ENCODE peak calls at places on chromosomes 12 and 14, in nine cellular contexts. E is adrenal gland, C is A673, R is IMR-90, V is transverse colon, B is neural progenitor cell, P is tibial artery, K is lower lobe of right lung, S is SK-N-SH. Q is an unnamed sample. For H3K9me3, the result is how much of the 10 kb centered on the place peaks cover.

GRCh38 chr14:29350496-29350895 is 577.2 kb downstream of the PRKD1 start:
- DNase-seq in E (no peak), C (no peak), R (no peak), V (no peak), B (no peak), P (no peak), K (no peak), S (no peak), Q (no peak)

GRCh38 chr14:24710403-24711063 is 76.5 kb upstream of the GZMB start:
- DNase-seq in E (peak), C (peak), R (peak), V (peak), B (peak), P (peak), K (no peak), S (peak), Q (peak)

GRCh38 chr14:94857985-94858384 is 88.1 kb upstream of the GSC start:
- DNase-seq in E (no peak), C (no peak), R (no peak), V (no peak), B (no peak), P (no peak), K (no peak), S (no peak), Q (no peak)

GRCh38 chr14:101174980-101175606 is 271.6 kb upstream of the RTL1 start:
- DNase-seq in E (peak), C (no peak), R (no peak), V (no peak), B (no peak), P (no peak), K (no peak), S (peak), Q (no peak)

GRCh38 chr12:46292754-46293402 is 24.0 kb upstream of the SLC38A1 start:
- DNase-seq in E (no peak), C (no peak), R (no peak), V (no peak), B (no peak), P (no peak), K (no peak), S (no peak), Q (no peak)

GRCh38 chr12:105723066-105723465 is 392.6 kb downstream of the C12orf75 start:
- DNase-seq in E (no peak), C (no peak), R (no peak), V (no peak), B (peak), P (no peak), K (no peak), S (no peak), Q (no peak)

GRCh38 chr14:54446201-54446693 is 5.1 kb upstream of the CNIH1 start:
- DNase-seq in E (no peak), C (no peak), R (no peak), V (peak), B (no peak), P (no peak), K (peak), S (no peak), Q (no peak)

GRCh38 chr14:24436355-24437019 is 6.1 kb downstream of the SDR39U1 start:
- DNase-seq in E (no peak), C (peak), R (peak), V (no peak), B (peak), P (no peak), K (no peak), S (peak), Q (peak)

GRCh38 chr12:119036878-119037493 is 55.6 kb downstream of the SRRM4 start:
- DNase-seq in E (no peak), C (peak), R (no peak), V (peak), B (peak), P (no peak), K (no peak), S (peak), Q (peak)

GRCh38 chr12:94042321-94042720 is 106.1 kb upstream of the PLXNC1 start:
- DNase-seq in E (no peak), C (peak), R (no peak), V (no peak), B (peak), P (no peak), K (no peak), S (no peak), Q (no peak)

GRCh38 chr12:31702047-31702446 is 26.8 kb downstream of the AMN1 start:
- DNase-seq in E (no peak), C (peak), R (peak), V (no peak), B (peak), P (no peak), K (no peak), S (no peak), Q (peak)

GRCh38 chr12:88958961-88959360 is 378.7 kb upstream of the KITLG start:
- DNase-seq in E (no peak), C (no peak), R (no peak), V (no peak), B (peak), P (no peak), K (no peak), S (no peak), Q (no peak)

GRCh38 chr12:48586361-48586760 is 16.5 kb upstream of the LALBA start:
- DNase-seq in E (no peak), C (no peak), R (no peak), V (no peak), B (no peak), P (no peak), K (no peak), S (no peak), Q (no peak)

GRCh38 chr14:83395321-83395720 is 1861.7 kb upstream of the SEL1L start:
- DNase-seq in E (no peak), C (no peak), R (peak), V (no peak), B (no peak), P (no peak), K (no peak), S (no peak), Q (no peak)

GRCh38 chr12:11763760-11764520 is 114.5 kb downstream of the ETV6 start:
- DNase-seq in E (no peak), C (no peak), R (peak), V (no peak), B (no peak), P (no peak), K (no peak), S (no peak), Q (no peak)
- H3K27ac ChIP-seq in E (peak), C (no peak), R (peak), V (peak), B (no peak), P (peak), K (peak), S (peak), Q (no peak)

GRCh38 chr12:126797525-126797924 is 1469.4 kb upstream of the TMEM132C start:
- DNase-seq in E (no peak), C (no peak), R (no peak), V (no peak), B (no peak), P (no peak), K (no peak), S (no peak), Q (no peak)
- H3K9me3 ChIP-seq in E (under half), C (under half), R (under half), V (under half), B (under half), P (under half), K (under half), S (under half), Q (under half)

GRCh38 chr14:61565181-61565580 is 130.1 kb upstream of the HIF1A start:
- DNase-seq in E (no peak), C (no peak), R (peak), V (no peak), B (no peak), P (no peak), K (no peak), S (no peak), Q (no peak)

GRCh38 chr14:61563162-61563511 is 132.2 kb upstream of the HIF1A start:
- DNase-seq in E (no peak), C (no peak), R (no peak), V (no peak), B (no peak), P (no peak), K (no peak), S (no peak), Q (no peak)

GRCh38 chr14:61563880-61564622 is 131.3 kb upstream of the HIF1A start:
- DNase-seq in E (no peak), C (no peak), R (no peak), V (no peak), B (no peak), P (no peak), K (no peak), S (peak), Q (no peak)

GRCh38 chr14:61565836-61566536 is 129.3 kb upstream of the HIF1A start:
- DNase-seq in E (no peak), C (no peak), R (peak), V (no peak), B (no peak), P (no peak), K (no peak), S (no peak), Q (no peak)

DNA sequence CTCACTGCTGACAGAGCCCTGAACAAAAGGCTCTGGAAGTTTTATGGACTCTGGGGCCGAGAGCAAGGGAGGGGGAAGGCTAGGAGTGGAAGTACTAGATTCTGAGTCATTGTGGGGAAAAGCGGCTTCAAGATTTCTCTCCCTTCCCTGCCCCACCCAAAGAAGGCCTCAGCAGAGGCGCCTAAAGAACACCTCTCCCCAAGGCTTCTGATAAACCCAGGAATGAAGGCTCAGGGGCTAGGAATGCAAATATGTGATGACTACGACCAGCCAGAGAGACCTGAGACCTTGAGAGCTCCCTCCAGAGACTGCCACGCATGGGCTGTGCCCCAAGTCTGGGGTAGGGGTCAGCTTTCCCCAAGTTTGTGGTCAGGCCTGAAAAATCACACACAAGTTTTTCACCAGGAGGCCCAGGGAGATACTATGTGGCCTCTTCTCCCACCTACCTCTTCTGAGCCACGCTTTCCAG is 130.7 kb upstream of the HIF1A start:
- DNase-seq in E (no peak), C (no peak), R (peak), V (no peak), B (no peak), P (no peak), K (no peak), S (no peak), Q (no peak)
- TF ChIP-seq CTCF in E (no peak), C (no peak), R (peak), V (no peak), B (no peak), P (no peak), K (no peak), S (no peak), Q (no peak)

GRCh38 chr12:57461904-57462306 is 2.3 kb downstream of the GLI1 start:
- DNase-seq in E (no peak), C (no peak), R (peak), V (no peak), B (no peak), P (no peak), K (no peak), S (no peak), Q (no peak)

GRCh38 chr12:57461326-57461903 is 1.8 kb downstream of the GLI1 start:
- DNase-seq in E (no peak), C (peak), R (peak), V (peak), B (peak), P (peak), K (no peak), S (peak), Q (peak)

GRCh38 chr12:57459055-57459749 is 383 bp upstream of the GLI1 start:
- DNase-seq in E (peak), C (peak), R (peak), V (peak), B (peak), P (peak), K (peak), S (peak), Q (peak)

GRCh38 chr12:57459750-57460400 is at the start of gene GLI1:
- DNase-seq in E (no peak), C (peak), R (peak), V (no peak), B (peak), P (no peak), K (no peak), S (peak), Q (no peak)

GRCh38 chr12:57460457-57461325 is 1.1 kb downstream of the GLI1 start:
- DNase-seq in E (no peak), C (no peak), R (no peak), V (no peak), B (peak), P (no peak), K (no peak), S (peak), Q (no peak)
- H3K27ac ChIP-seq in E (no peak), C (peak), R (no peak), V (peak), B (peak), P (peak), K (no peak), S (no peak), Q (peak)

GRCh38 chr14:85622106-85622505 is 92.2 kb downstream of the FLRT2 start:
- DNase-seq in E (no peak), C (no peak), R (no peak), V (no peak), B (no peak), P (no peak), K (no peak), S (no peak), Q (no peak)
- H3K9me3 ChIP-seq in E (under half), C (under half), R (under half), V (under half), B (under half), P (under half), K (under half), S (under half), Q (under half)

GRCh38 chr12:78792052-78792698 is 72.4 kb upstream of the SYT1 start:
- DNase-seq in E (no peak), C (no peak), R (no peak), V (no peak), B (no peak), P (no peak), K (no peak), S (no peak), Q (no peak)
- TF ChIP-seq CTCF in E (no peak), C (no peak), R (no peak), V (no peak), B (no peak), P (no peak), K (no peak), S (no peak), Q (no peak)

GRCh38 chr14:72699852-72700257 is 194.0 kb downstream of the DPF3 start:
- DNase-seq in E (no peak), C (peak), R (peak), V (no peak), B (no peak), P (peak), K (peak), S (no peak), Q (no peak)
- H3K27ac ChIP-seq in E (no peak), C (peak), R (peak), V (no peak), B (no peak), P (peak), K (no peak), S (no peak), Q (no peak)